ENCODE peak calls at places on chromosomes 5 and 9, in six cellular contexts. W is astrocyte of the spinal cord; C is KBM-7; K is stimulated activated CD8-positive, alpha-beta memory T cell treated with anti-CD3 and anti-CD28 coated beads, Interleukin-7, amount 100 ng/mL, for 1 hour; G is activated naive CD4-positive, alpha-beta T cell treated with anti-CD3 and anti-CD28 coated beads, Interleukin-2, amount 10 ng/mL, durations not matched to agents 7 days and 5 days; H is trophoblast cell. N is an unnamed sample.

GRCh38 chr9:98916660-98917059 is 27.0 kb upstream of the COL15A1 start:
- DNase-seq in K (no peak), W (peak), G (no peak), H (no peak), C (no peak), N (peak)

GRCh38 chr9:124468061-124468740 is 17.9 kb downstream of the ADGRD2 start:
- DNase-seq in K (no peak), G (no peak), H (no peak), C (peak), W (no peak), N (no peak)

GRCh38 chr5:178431777-178432155 is 158.4 kb downstream of the COL23A1 start:
- DNase-seq in W (peak), H (no peak), K (no peak), G (no peak), C (no peak), N (no peak)

GRCh38 chr9:127277099-127277498 is 12.5 kb downstream of the GARNL3 start:
- DNase-seq in K (no peak), H (no peak), G (no peak), C (no peak), W (no peak), N (peak)

GRCh38 chr5:17118631-17119030 is 98.8 kb upstream of the BASP1 start:
- DNase-seq in H (peak), G (no peak), C (peak), K (no peak), W (peak), N (peak)

GRCh38 chr5:150931368-150931965 is 26.7 kb upstream of the ZNF300 start:
- DNase-seq in C (peak), K (no peak), H (peak), G (no peak), W (no peak), N (no peak)

GRCh38 chr5:122351416-122352157 is 39.5 kb downstream of the SNCAIP start:
- DNase-seq in W (no peak), C (no peak), K (no peak), H (peak), G (no peak), N (no peak)

GRCh38 chr5:14208071-14209021 is 65.2 kb downstream of the TRIO start:
- DNase-seq in K (no peak), W (peak), G (no peak), C (peak), H (peak), N (peak)

GRCh38 chr9:20340161-20340861 is 282.0 kb downstream of the MLLT3 start:
- DNase-seq in H (no peak), W (peak), K (no peak), G (no peak), C (peak), N (no peak)

GRCh38 chr5:169694221-169694620 is 57.1 kb downstream of the DOCK2 start:
- DNase-seq in K (no peak), H (no peak), W (peak), G (no peak), C (no peak), N (no peak)

GRCh38 chr5:140802781-140803271 is 2.0 kb downstream of the PCDHA3 start:
- DNase-seq in W (no peak), H (no peak), G (no peak), K (no peak), C (no peak), N (no peak)

GRCh38 chr5:180787025-180787424 is 15.6 kb downstream of the MGAT1 start:
- DNase-seq in K (no peak), G (no peak), W (no peak), C (no peak), H (no peak), N (no peak)

GRCh38 chr9:91037511-91038482 is 236.2 kb downstream of the SYK start:
- DNase-seq in W (peak), H (peak), K (no peak), C (no peak), G (no peak), N (peak)

N was measured in MV-4-11.